ENCODE peak calls at places on chromosomes 12 and 14, in five cellular contexts. O is CD4-positive, alpha-beta T cell; P is activated naive CD8-positive, alpha-beta T cell treated with anti-CD3 and anti-CD28 coated beads, Interleukin-2, amount 50 U/mL, for 16 hours; N is HFF-Myc; C is cardiac muscle cell. E is an unnamed sample.

GRCh38 chr14:58560208-58560607 is 77.6 kb upstream of the DACT1 start:
- DNase-seq in O (no peak), P (no peak), N (no peak), C (peak), E (no peak)

GRCh38 chr14:91177073-91177796 is 63.4 kb downstream of the DGLUCY start:
- DNase-seq in O (peak), P (peak), N (peak), C (peak), E (peak)

GRCh38 chr12:113788020-113788856 is 177.9 kb downstream of the RBM19 start:
- DNase-seq in O (no peak), P (no peak), N (peak), C (no peak), E (no peak)

GRCh38 chr14:95180966-95181733 is 23.8 kb upstream of the DICER1 start:
- DNase-seq in O (no peak), P (no peak), N (no peak), C (no peak), E (no peak)

GRCh38 chr12:7806863-7807487 is 17.8 kb downstream of the NANOG start:
- DNase-seq in O (peak), P (peak), N (peak), C (peak), E (peak)

GRCh38 chr14:61498811-61499210 is 177.4 kb downstream of the PRKCH start:
- DNase-seq in O (no peak), P (no peak), N (no peak), C (no peak), E (peak)

GRCh38 chr12:15824516-15824915 is 35.3 kb upstream of the EPS8 start:
- DNase-seq in O (no peak), P (no peak), N (no peak), C (no peak), E (no peak)

GRCh38 chr12:55815473-55815872 is 2.1 kb downstream of the SARNP start:
- DNase-seq in O (no peak), P (no peak), N (no peak), C (no peak), E (no peak)

GRCh38 chr12:126874427-126875026 is 1392.4 kb upstream of the TMEM132C start:
- DNase-seq in O (peak), P (peak), N (no peak), C (peak), E (peak)

GRCh38 chr12:129186952-129187351 is 333.7 kb downstream of the GLT1D1 start:
- DNase-seq in O (no peak), P (no peak), N (no peak), C (no peak), E (no peak)

GRCh38 chr12:132460571-132460970 is 29.4 kb upstream of the FBRSL1 start:
- DNase-seq in O (no peak), P (no peak), N (no peak), C (no peak), E (no peak)

GRCh38 chr12:113658030-113658655 is 186.5 kb upstream of the LHX5 start:
- DNase-seq in O (no peak), P (no peak), N (no peak), C (no peak), E (no peak)

GRCh38 chr12:100075598-100075997 is 67.1 kb downstream of the BLTP3B start:
- DNase-seq in O (no peak), P (no peak), N (no peak), C (no peak), E (no peak)

GRCh38 chr12:68118096-68118755 is 41.3 kb downstream of the IFNG start:
- DNase-seq in O (no peak), P (no peak), N (no peak), C (no peak), E (no peak)

GRCh38 chr12:20514598-20514997 is 146.3 kb downstream of the PDE3A start:
- DNase-seq in O (no peak), P (no peak), N (no peak), C (no peak), E (peak)

GRCh38 chr14:94320243-94320642 is 2.9 kb downstream of the SERPINA6 start:
- DNase-seq in O (no peak), P (no peak), N (no peak), C (no peak), E (no peak)

GRCh38 chr14:51093371-51094281 is 1.3 kb downstream of the TRIM9 start:
- DNase-seq in O (peak), P (no peak), N (no peak), C (peak), E (no peak)

E was measured in AG09319.